ENCODE peak calls at places on chromosomes 4 and X, in seven cellular contexts. E is stomach, F is A549, J is suprapubic skin, G is HepG2, X is esophagus muscularis mucosa, T is ovary. Y is an unnamed sample.

GRCh38 chrX:134782796-134783195 is 124.5 kb upstream of the PLAC1 start:
- DNase-seq in E (no peak), F (peak; percentile 35), J (no peak), G (no peak), X (no peak), T (no peak), Y (no peak)

GRCh38 chr4:151766691-151767090 is 5.9 kb upstream of the GATB start:
- DNase-seq in E (no peak), F (peak; percentile 12), J (no peak), G (no peak), X (no peak), T (no peak), Y (peak; percentile 14)

GRCh38 chrX:33156152-33156726 is 55.1 kb downstream of the DMD start:
- DNase-seq in E (no peak), F (no peak), J (no peak), G (no peak), X (no peak), T (no peak), Y (no peak)

GRCh38 chr4:23039813-23040212 is 347.1 kb downstream of the GBA3 start:
- DNase-seq in E (no peak), F (no peak), J (no peak), G (no peak), X (no peak), T (no peak), Y (no peak)

GRCh38 chr4:21780158-21780557 is 168.4 kb downstream of the KCNIP4 start:
- DNase-seq in E (no peak), F (no peak), J (no peak), G (no peak), X (no peak), T (no peak), Y (no peak)

GRCh38 chr4:174210952-174211490 is 72.4 kb downstream of the FBXO8 start:
- DNase-seq in E (no peak), F (no peak), J (no peak), G (no peak), X (no peak), T (no peak), Y (no peak)

GRCh38 chrX:48573690-48574269 is 504 bp upstream of the RBM3 start:
- DNase-seq in E (peak; percentile 30), F (no peak), J (peak; percentile 71), G (no peak), X (no peak), T (peak; percentile 58), Y (peak; percentile 29)

GRCh38 chrX:154855256-154855655 is 20.8 kb upstream of the SMIM9 start:
- DNase-seq in E (no peak), F (no peak), J (no peak), G (no peak), X (no peak), T (no peak), Y (no peak)

GRCh38 chrX:27660878-27661277 is 70.7 kb downstream of the DCAF8L2 start:
- DNase-seq in E (no peak), F (no peak), J (no peak), G (no peak), X (no peak), T (no peak), Y (no peak)

GRCh38 chr4:52028970-52029369 is 8.8 kb upstream of the LRRC66 start:
- DNase-seq in E (no peak), F (peak; percentile 4), J (no peak), G (no peak), X (no peak), T (no peak), Y (no peak)

GRCh38 chrX:100194073-100194775 is 215.8 kb downstream of the PCDH19 start:
- DNase-seq in E (no peak), F (no peak), J (no peak), G (no peak), X (no peak), T (no peak), Y (no peak)

GRCh38 chr4:35982318-35982717 is 262.0 kb downstream of the ARAP2 start:
- DNase-seq in E (no peak), F (no peak), J (no peak), G (no peak), X (no peak), T (no peak), Y (no peak)

GRCh38 chr4:21879187-21879586 is 69.4 kb downstream of the KCNIP4 start:
- DNase-seq in E (no peak), F (peak; percentile 15), J (no peak), G (peak; percentile 5), X (no peak), T (no peak), Y (no peak)

GRCh38 chrX:94400488-94400887 is 726.5 kb downstream of the FAM133A start:
- DNase-seq in E (peak; percentile 27), F (no peak), J (no peak), G (peak; percentile 0), X (no peak), T (no peak), Y (no peak)

GRCh38 chrX:17470136-17470535 is 95.1 kb downstream of the NHS start:
- DNase-seq in E (no peak), F (no peak), J (no peak), G (no peak), X (no peak), T (no peak), Y (no peak)

GRCh38 chr4:54414545-54414944 is 185.5 kb downstream of the PDGFRA start:
- DNase-seq in E (no peak), F (no peak), J (no peak), G (no peak), X (no peak), T (no peak), Y (no peak)

GRCh38 chr4:152162331-152162697 is 373.6 kb downstream of the FBXW7 start:
- DNase-seq in E (no peak), F (no peak), J (no peak), G (no peak), X (no peak), T (no peak), Y (no peak)

GRCh38 chr4:56656346-56656643 is 24.8 kb downstream of the HOPX start:
- DNase-seq in E (peak; percentile 36), F (no peak), J (no peak), G (no peak), X (no peak), T (peak; percentile 15), Y (peak; percentile 49)

GRCh38 chrX:72268601-72269365 is 8.3 kb downstream of the RPS4X start:
- DNase-seq in E (no peak), F (no peak), J (no peak), G (no peak), X (no peak), T (no peak), Y (no peak)

DNA sequence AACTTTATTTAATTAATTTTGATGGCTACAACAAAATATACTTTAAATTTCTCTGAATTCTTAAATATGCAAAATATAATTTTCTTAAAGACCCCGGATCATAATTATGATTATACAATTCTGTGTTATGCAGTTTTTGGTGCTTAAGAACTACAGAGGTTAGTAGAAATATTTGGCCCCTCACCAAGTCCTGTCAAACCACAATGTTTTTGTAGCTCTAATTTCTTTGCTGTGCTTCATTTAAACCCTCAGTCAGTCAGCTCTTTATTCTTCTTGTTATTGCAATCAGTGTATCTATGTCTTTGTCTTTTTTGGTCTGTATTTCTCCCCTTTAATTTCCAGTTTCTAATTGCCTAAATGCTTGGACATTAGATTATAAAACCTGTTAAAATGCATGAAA is 186.1 kb downstream of the CAMK2D start:
- DNase-seq in E (no peak), F (no peak), J (no peak), G (no peak), X (no peak), T (no peak), Y (no peak)
- H3K27ac ChIP-seq in E (no peak overlapping the region), F (no peak overlapping the region), J (no peak overlapping the region), G (no peak overlapping the region), X (peak overlapping the region; percentile 6), T (no peak overlapping the region), Y (peak overlapping the region; percentile 41)

GRCh38 chrX:39900788-39901170 is 197.0 kb downstream of the BCOR start:
- DNase-seq in E (no peak), F (no peak), J (no peak), G (no peak), X (no peak), T (no peak), Y (no peak)

GRCh38 chrX:39899059-39899458 is 198.7 kb downstream of the BCOR start:
- DNase-seq in E (no peak), F (no peak), J (peak; percentile 19), G (no peak), X (no peak), T (no peak), Y (no peak)

GRCh38 chrX:39897741-39898097 is 200.0 kb downstream of the BCOR start:
- DNase-seq in E (no peak), F (no peak), J (no peak), G (no peak), X (no peak), T (no peak), Y (no peak)

GRCh38 chrX:39898147-39898546 is 199.6 kb downstream of the BCOR start:
- DNase-seq in E (no peak), F (peak; percentile 23), J (peak; percentile 41), G (no peak), X (no peak), T (no peak), Y (no peak)

GRCh38 chrX:39899876-39900787 is 197.6 kb downstream of the BCOR start:
- DNase-seq in E (no peak), F (no peak), J (peak; percentile 5), G (no peak), X (no peak), T (no peak), Y (no peak)
- TF ChIP-seq EP300 in E (no peak), F (no peak), J (no peak), G (no peak), X (no peak), T (no peak), Y (no peak)

GRCh38 chr4:142844782-142845181 is 1.3 kb downstream of the INPP4B start:
- DNase-seq in E (no peak), F (no peak), J (no peak), G (no peak), X (no peak), T (no peak), Y (no peak)

GRCh38 chr4:142850478-142850877 is 4.4 kb upstream of the INPP4B start:
- DNase-seq in E (no peak), F (peak; percentile 20), J (no peak), G (no peak), X (no peak), T (no peak), Y (no peak)

GRCh38 chr4:142846105-142846728 is at the start of gene INPP4B:
- DNase-seq in E (peak; percentile 34), F (peak; percentile 35), J (no peak), G (no peak), X (no peak), T (peak; percentile 53), Y (peak; percentile 41)

GRCh38 chr4:142845293-142846070 is 619 bp downstream of the INPP4B start:
- DNase-seq in E (peak; percentile 27), F (peak; percentile 27), J (no peak), G (no peak), X (no peak), T (peak; percentile 21), Y (peak; percentile 13)

GRCh38 chr4:142846729-142847606 is 867 bp upstream of the INPP4B start:
- DNase-seq in E (peak; percentile 58), F (peak; percentile 57), J (no peak), G (peak; percentile 10), X (no peak), T (peak; percentile 19), Y (peak; percentile 71)
- H3K27ac ChIP-seq in E (peak overlapping the region; percentile 70), F (peak overlapping the region; percentile 88), J (no peak overlapping the region), G (no peak overlapping the region), X (peak overlapping the region; percentile 72), T (peak overlapping the region; percentile 44), Y (peak overlapping the region; percentile 57)

DNA sequence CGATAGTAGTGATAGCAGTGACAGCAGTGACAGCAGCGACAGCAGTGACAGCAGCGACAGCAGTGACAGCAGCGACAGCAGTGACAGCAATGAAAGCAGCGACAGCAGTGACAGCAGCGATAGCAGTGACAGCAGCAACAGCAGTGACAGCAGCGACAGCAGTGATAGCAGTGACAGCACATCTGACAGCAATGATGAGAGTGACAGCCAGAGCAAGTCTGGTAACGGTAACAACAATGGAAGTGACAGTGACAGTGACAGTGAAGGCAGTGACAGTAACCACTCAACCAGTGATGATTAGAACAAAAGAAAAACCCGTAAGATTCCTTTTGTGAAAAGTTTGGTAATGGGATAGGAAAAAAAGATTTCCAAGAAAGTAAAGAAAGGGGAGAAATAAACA is 7.9 kb downstream of the DSPP start:
- DNase-seq in E (no peak), F (no peak), J (no peak), G (no peak), X (no peak), T (no peak), Y (no peak)
- TF ChIP-seq EP300 in E (no peak), F (no peak), J (no peak), G (no peak), X (no peak), T (no peak), Y (no peak)